ENCODE peak calls at places on chromosomes 16 and 17, in seven cellular contexts. W is pancreas; I is CD4-positive, alpha-beta memory T cell; V is NCI-H526; R is NCI-H187; J is activated T-helper 1 cell treated with anti-CD3 and anti-CD28 coated beads, Interleukin-2, amount 50 U/mL, for 16 hours; H is amniotic stem cell. F is an unnamed sample.

GRCh38 chr17:17738901-17739300 is 57.6 kb downstream of the RAI1 start:
- DNase-seq in W (no peak), I (no peak), V (no peak), R (no peak), J (no peak), H (no peak), F (no peak)

GRCh38 chr17:74516561-74516960 is 14.7 kb downstream of the CD300LB start:
- DNase-seq in W (no peak), I (no peak), V (no peak), R (no peak), J (no peak), H (no peak), F (no peak)

GRCh38 chr16:31344712-31345111 is 10.3 kb upstream of the ITGAX start:
- DNase-seq in W (no peak), I (no peak), V (no peak), R (no peak), J (no peak), H (no peak), F (no peak)

GRCh38 chr17:15648384-15648783 is 28.9 kb upstream of the FBXW10B start:
- DNase-seq in W (no peak), I (no peak), V (no peak), R (no peak), J (no peak), H (no peak), F (no peak)

GRCh38 chr16:85833540-85833914 is 34.0 kb downstream of the COX4I1 start:
- DNase-seq in W (peak; percentile 43), I (no peak), V (no peak), R (no peak), J (no peak), H (no peak), F (no peak)

GRCh38 chr16:14502932-14503741 is 126.9 kb downstream of the PARN start:
- DNase-seq in W (no peak), I (no peak), V (no peak), R (no peak), J (no peak), H (no peak), F (no peak)

GRCh38 chr17:81251091-81251942 is 12.2 kb downstream of the NDUFAF8 start:
- DNase-seq in W (no peak), I (no peak), V (peak; percentile 58), R (peak; percentile 57), J (no peak), H (no peak), F (no peak)

GRCh38 chr16:53672461-53672860 is 31.2 kb downstream of the RPGRIP1L start:
- DNase-seq in W (no peak), I (no peak), V (no peak), R (no peak), J (no peak), H (no peak), F (no peak)

GRCh38 chr16:86566601-86566965 is at the start of gene FOXC2:
- DNase-seq in W (peak; percentile 75), I (no peak), V (no peak), R (no peak), J (no peak), H (peak; percentile 86), F (no peak)

GRCh38 chr17:39261286-39261685 is 35.5 kb upstream of the STAC2 start:
- DNase-seq in W (no peak), I (no peak), V (no peak), R (no peak), J (no peak), H (no peak), F (peak; percentile 38)

GRCh38 chr17:58615768-58616659 is 75.8 kb downstream of the TEX14 start:
- DNase-seq in W (no peak), I (no peak), V (no peak), R (no peak), J (no peak), H (no peak), F (no peak)

GRCh38 chr17:57604771-57605733 is 140.0 kb downstream of the CCDC182 start:
- DNase-seq in W (peak; percentile 57), I (peak; percentile 57), V (peak; percentile 72), R (peak; percentile 87), J (no peak), H (peak; percentile 13), F (no peak)

GRCh38 chr17:50028207-50029120 is 27.4 kb upstream of the ITGA3 start:
- DNase-seq in W (no peak), I (no peak), V (no peak), R (no peak), J (no peak), H (peak; percentile 30), F (no peak)

GRCh38 chr17:82302991-82303943 is 14.1 kb downstream of the CD7 start:
- DNase-seq in W (peak; percentile 57), I (peak; percentile 62), V (no peak), R (no peak), J (no peak), H (no peak), F (peak; percentile 49)

GRCh38 chr16:58377932-58378331 is 14.3 kb upstream of the GINS3 start:
- DNase-seq in W (no peak), I (no peak), V (no peak), R (no peak), J (no peak), H (no peak), F (no peak)

GRCh38 chr17:39517224-39517623 is 55.9 kb downstream of the CDK12 start:
- DNase-seq in W (no peak), I (no peak), V (no peak), R (no peak), J (no peak), H (no peak), F (no peak)

GRCh38 chr17:304461-304860 is 48.1 kb downstream of the RPH3AL start:
- DNase-seq in W (no peak), I (no peak), V (no peak), R (no peak), J (no peak), H (no peak), F (no peak)

GRCh38 chr17:688100-688989 is 26.3 kb downstream of the VPS53 start:
- DNase-seq in W (no peak), I (no peak), V (no peak), R (no peak), J (no peak), H (no peak), F (no peak)

GRCh38 chr16:2856061-2856670 is 1.8 kb downstream of the PRSS22 start:
- DNase-seq in W (peak; percentile 73), I (no peak), V (no peak), R (peak; percentile 15), J (no peak), H (no peak), F (no peak)

GRCh38 chr17:80564545-80564944 is 19.9 kb downstream of the RPTOR start:
- DNase-seq in W (no peak), I (no peak), V (no peak), R (no peak), J (no peak), H (no peak), F (no peak)

GRCh38 chr16:29775742-29776408 is 2.2 kb upstream of the ZG16 start:
- DNase-seq in W (no peak), I (no peak), V (no peak), R (no peak), J (no peak), H (peak; percentile 10), F (no peak)

GRCh38 chr17:5584383-5584951 is at the start of gene NLRP1:
- DNase-seq in W (no peak), I (peak; percentile 94), V (no peak), R (peak; percentile 5), J (peak; percentile 93), H (peak; percentile 80), F (peak; percentile 98)